ENCODE peak calls at places on chromosomes 1 and 21, in ten cellular contexts. P is naive thymus-derived CD8-positive, alpha-beta T cell; J is AG09309; T is PC-3; G is activated T-cell treated with anti-CD3 and anti-CD28 coated beads, Interleukin-2, amount 50 U/mL, for 72 hours; N is Calu3; L is iris pigment epithelial cell; Z is nephron progenitor cell; B is SIG-M5; K is activated CD8-positive, alpha-beta memory T cell treated with anti-CD3 and anti-CD28 coated beads, Interleukin-2, amount 50 U/mL, for 4 hours. E is an unnamed sample.

GRCh38 chr21:36320421-36321324 is 676 bp downstream of the MORC3 start:
- DNase-seq in P (no peak), B (no peak), Z (no peak), G (peak), T (peak), L (peak), N (peak), J (no peak), K (no peak), E (no peak)

GRCh38 chr1:235100124-235100801 is 28.4 kb downstream of the TOMM20 start:
- DNase-seq in K (no peak), P (no peak), Z (no peak), N (no peak), G (no peak), B (no peak), J (no peak), L (no peak), T (no peak), E (no peak)

GRCh38 chr1:106972074-106972473 is 84.4 kb upstream of the PRMT6 start:
- DNase-seq in T (no peak), P (no peak), G (no peak), L (no peak), B (no peak), N (no peak), Z (no peak), K (no peak), J (no peak), E (no peak)

GRCh38 chr1:70659891-70660290 is 248.8 kb downstream of the CTH start:
- DNase-seq in N (no peak), B (no peak), J (no peak), L (no peak), T (no peak), K (no peak), P (no peak), G (no peak), Z (no peak), E (no peak)

GRCh38 chr1:153629343-153629665 is 1.1 kb downstream of the S100A1 start:
- DNase-seq in K (no peak), N (no peak), Z (no peak), T (no peak), L (no peak), G (no peak), B (no peak), P (no peak), J (no peak), E (no peak)

GRCh38 chr1:161089251-161089924 is at the start of gene NECTIN4:
- DNase-seq in L (no peak), B (no peak), J (no peak), Z (no peak), G (no peak), N (peak), P (no peak), K (no peak), T (peak), E (no peak)

GRCh38 chr1:8641317-8641997 is 176.0 kb downstream of the RERE start:
- DNase-seq in L (no peak), N (no peak), Z (no peak), T (no peak), B (no peak), K (no peak), P (no peak), G (no peak), J (no peak), E (no peak)

GRCh38 chr1:54054438-54054749 is 986 bp downstream of the TCEANC2 start:
- DNase-seq in K (no peak), T (no peak), G (no peak), N (no peak), Z (no peak), P (peak), L (no peak), B (no peak), J (no peak), E (no peak)

GRCh38 chr1:233677690-233678354 is 63.9 kb downstream of the KCNK1 start:
- DNase-seq in Z (no peak), B (no peak), N (no peak), T (no peak), K (no peak), L (no peak), P (no peak), J (no peak), G (no peak), E (no peak)

GRCh38 chr1:7422081-7422480 is 349.0 kb upstream of the VAMP3 start:
- DNase-seq in N (no peak), K (peak), P (no peak), T (no peak), Z (no peak), B (no peak), L (no peak), G (no peak), J (no peak), E (no peak)

GRCh38 chr1:31764307-31765040 is at the start of gene ADGRB2:
- DNase-seq in K (peak), B (no peak), L (no peak), N (peak), T (peak), Z (peak), P (peak), G (no peak), J (no peak), E (no peak)

GRCh38 chr1:235601087-235601486 is 48.5 kb downstream of the GNG4 start:
- DNase-seq in N (peak), K (no peak), B (no peak), Z (no peak), G (peak), L (no peak), T (peak), J (no peak), P (no peak), E (no peak)

GRCh38 chr1:98496246-98496995 is 165.1 kb upstream of the SNX7 start:
- DNase-seq in K (no peak), L (peak), T (peak), B (no peak), G (no peak), J (no peak), N (no peak), Z (no peak), P (no peak), E (no peak)

GRCh38 chr1:63622847-63623566 is 29.8 kb downstream of the PGM1 start:
- DNase-seq in B (no peak), G (no peak), J (no peak), L (no peak), P (no peak), Z (no peak), N (no peak), K (no peak), T (no peak), E (no peak)

GRCh38 chr1:193348126-193349045 is 162.0 kb upstream of the B3GALT2 start:
- DNase-seq in T (no peak), Z (no peak), N (no peak), P (no peak), B (no peak), L (peak), G (no peak), J (peak), K (no peak), E (no peak)

GRCh38 chr1:203324103-203325003 is 19.0 kb downstream of the BTG2 start:
- DNase-seq in P (peak), T (no peak), K (peak), J (no peak), L (no peak), Z (no peak), N (no peak), B (no peak), G (peak), E (no peak)

GRCh38 chr21:33901421-33902288 is 13.9 kb downstream of the ATP5PO start:
- DNase-seq in T (peak), L (peak), P (peak), G (no peak), K (no peak), J (peak), N (peak), Z (peak), B (no peak), E (no peak)

GRCh38 chr1:234774971-234775370 is 165.0 kb upstream of the IRF2BP2 start:
- DNase-seq in K (no peak), G (no peak), T (no peak), L (peak), B (no peak), N (no peak), Z (no peak), P (no peak), J (no peak), E (no peak)

GRCh38 chr1:232283864-232284263 is 346.1 kb downstream of the SIPA1L2 start:
- DNase-seq in J (no peak), B (no peak), T (no peak), Z (peak), P (no peak), G (no peak), L (no peak), N (no peak), K (no peak), E (no peak)

GRCh38 chr1:156103521-156103947 is 11.0 kb upstream of the LMNA start:
- DNase-seq in N (peak), B (no peak), Z (no peak), K (no peak), T (peak), G (peak), L (no peak), J (no peak), P (no peak), E (no peak)

GRCh38 chr1:193408782-193409293 is 222.4 kb upstream of the B3GALT2 start:
- DNase-seq in Z (no peak), T (no peak), P (no peak), G (no peak), L (peak), J (peak), N (peak), B (no peak), K (no peak), E (peak)

GRCh38 chr1:177256153-177256814 is 85.5 kb downstream of the BRINP2 start:
- DNase-seq in J (peak), T (peak), N (peak), P (no peak), B (no peak), G (no peak), Z (peak), L (peak), K (no peak), E (peak)

GRCh38 chr1:244349103-244349531 is 102.6 kb downstream of the ADSS2 start:
- DNase-seq in P (no peak), N (peak), B (no peak), J (peak), L (peak), G (no peak), T (peak), K (no peak), Z (no peak), E (no peak)

GRCh38 chr1:228008391-228009115 is 1.8 kb downstream of the WNT3A start:
- DNase-seq in L (no peak), B (no peak), P (no peak), Z (no peak), G (no peak), T (no peak), J (no peak), N (no peak), K (no peak), E (no peak)

GRCh38 chr1:68974447-68974846 is 477.6 kb upstream of the DEPDC1 start:
- DNase-seq in K (no peak), N (no peak), Z (no peak), G (no peak), P (no peak), J (no peak), B (no peak), L (no peak), T (no peak), E (no peak)

GRCh38 chr1:70146488-70146887 is 58.9 kb downstream of the LRRC40 start:
- DNase-seq in Z (no peak), P (no peak), B (no peak), N (no peak), T (peak), K (no peak), J (no peak), G (no peak), L (peak), E (no peak)

GRCh38 chr1:42941640-42942330 is 16.9 kb downstream of the SLC2A1 start:
- DNase-seq in B (no peak), J (peak), N (peak), G (no peak), Z (no peak), L (peak), T (peak), K (no peak), P (no peak), E (peak)

GRCh38 chr1:72034827-72035226 is 247.5 kb downstream of the NEGR1 start:
- DNase-seq in N (no peak), K (no peak), T (no peak), G (no peak), Z (no peak), J (no peak), P (no peak), B (no peak), L (no peak), E (no peak)

GRCh38 chr1:168157638-168158037 is 20.9 kb upstream of the GPR161 start:
- DNase-seq in J (no peak), K (no peak), L (no peak), N (no peak), B (no peak), G (no peak), P (no peak), Z (no peak), T (no peak), E (no peak)

GRCh38 chr1:9465640-9466039 is 73.6 kb upstream of the SLC25A33 start:
- DNase-seq in Z (no peak), G (no peak), K (no peak), L (no peak), J (no peak), N (no peak), P (no peak), B (no peak), T (no peak), E (no peak)

GRCh38 chr1:205169248-205169647 is 42.3 kb downstream of the DSTYK start:
- DNase-seq in J (no peak), G (no peak), T (no peak), Z (no peak), P (no peak), K (no peak), B (no peak), N (no peak), L (no peak), E (no peak)

E was measured in keratinocyte.